ENCODE peak calls at places on chromosomes 12 and 14, in seven cellular contexts. T, E, N, X, O, P and J are unnamed samples.

GRCh38 chr12:57579677-57580465 is 11.1 kb upstream of the PIP4K2C start:
- DNase-seq in T (no peak), E (peak), N (no peak), X (no peak), O (peak), P (no peak), J (no peak)

GRCh38 chr12:98861232-98861631 is 216.1 kb downstream of the APAF1 start:
- DNase-seq in T (peak), E (no peak), N (no peak), X (no peak), O (no peak), P (no peak), J (no peak)

GRCh38 chr12:89350661-89351488 is 1.4 kb downstream of the DUSP6 start:
- DNase-seq in T (no peak), E (no peak), N (no peak), X (no peak), O (no peak), P (no peak), J (no peak)

GRCh38 chr12:121789233-121789781 is 4.2 kb downstream of the RHOF start:
- DNase-seq in T (no peak), E (no peak), N (no peak), X (no peak), O (no peak), P (no peak), J (no peak)

GRCh38 chr14:60197629-60198318 is 32.6 kb upstream of the DHRS7 start:
- DNase-seq in T (no peak), E (no peak), N (no peak), X (no peak), O (no peak), P (no peak), J (peak)

GRCh38 chr12:101276433-101276832 is 3.5 kb upstream of the UTP20 start:
- DNase-seq in T (no peak), E (no peak), N (no peak), X (no peak), O (no peak), P (no peak), J (no peak)

GRCh38 chr14:100297320-100298300 is 8.6 kb downstream of the SLC25A29 start:
- DNase-seq in T (no peak), E (no peak), N (peak), X (no peak), O (no peak), P (no peak), J (peak)

GRCh38 chr14:77027538-77028383 is 747 bp downstream of the IRF2BPL start:
- DNase-seq in T (peak), E (peak), N (no peak), X (no peak), O (no peak), P (no peak), J (peak)

GRCh38 chr12:14473707-14474287 is 93.9 kb downstream of the PLBD1 start:
- DNase-seq in T (peak), E (peak), N (no peak), X (peak), O (peak), P (no peak), J (no peak)

GRCh38 chr12:49256274-49256637 is 8.6 kb upstream of the TUBA1C start:
- DNase-seq in T (no peak), E (no peak), N (no peak), X (no peak), O (no peak), P (no peak), J (no peak)

GRCh38 chr12:4440187-4440941 is 5.3 kb downstream of the FGF6 start:
- DNase-seq in T (peak), E (no peak), N (no peak), X (no peak), O (no peak), P (no peak), J (no peak)

GRCh38 chr12:2239376-2240010 is 186.7 kb downstream of the CACNA1C start:
- DNase-seq in T (no peak), E (no peak), N (no peak), X (no peak), O (no peak), P (no peak), J (no peak)

GRCh38 chr14:92997343-92998061 is 74.6 kb downstream of the CHGA start:
- DNase-seq in T (no peak), E (no peak), N (no peak), X (no peak), O (no peak), P (no peak), J (no peak)

GRCh38 chr12:119772431-119772830 is 104.5 kb downstream of the PRKAB1 start:
- DNase-seq in T (no peak), E (no peak), N (no peak), X (no peak), O (no peak), P (no peak), J (no peak)

GRCh38 chr12:42759622-42760273 is 170.2 kb upstream of the PRICKLE1 start:
- DNase-seq in T (no peak), E (no peak), N (no peak), X (no peak), O (no peak), P (no peak), J (no peak)

GRCh38 chr14:63727231-63727735 is 582 bp downstream of the SGPP1 start:
- DNase-seq in T (peak), E (peak), N (no peak), X (no peak), O (no peak), P (no peak), J (peak)

GRCh38 chr12:6551496-6552139 is 4.2 kb downstream of the IFFO1 start:
- DNase-seq in T (no peak), E (peak), N (no peak), X (no peak), O (no peak), P (no peak), J (no peak)

GRCh38 chr12:68122236-68122920 is 37.2 kb downstream of the IFNG start:
- DNase-seq in T (no peak), E (no peak), N (no peak), X (no peak), O (no peak), P (no peak), J (no peak)

GRCh38 chr14:77641207-77641533 is 24.7 kb upstream of the SPTLC2 start:
- DNase-seq in T (no peak), E (no peak), N (no peak), X (no peak), O (no peak), P (no peak), J (no peak)

GRCh38 chr12:130729344-130729743 is 13.2 kb upstream of the RIMBP2 start:
- DNase-seq in T (no peak), E (no peak), N (no peak), X (no peak), O (no peak), P (no peak), J (no peak)

GRCh38 chr14:94102768-94103482 is 7.6 kb upstream of the IFI27 start:
- DNase-seq in T (no peak), E (no peak), N (no peak), X (no peak), O (no peak), P (no peak), J (no peak)

GRCh38 chr14:61766136-61766535 is 3.9 kb downstream of the SNAPC1 start:
- DNase-seq in T (no peak), E (no peak), N (no peak), X (no peak), O (no peak), P (no peak), J (no peak)

GRCh38 chr12:38904932-38905479 is 385 bp downstream of the CPNE8 start:
- DNase-seq in T (peak), E (peak), N (peak), X (peak), O (peak), P (peak), J (peak)

GRCh38 chr12:6377667-6377994 is 2.3 kb upstream of the SCNN1A start:
- DNase-seq in T (no peak), E (peak), N (no peak), X (no peak), O (no peak), P (no peak), J (no peak)

GRCh38 chr14:64465856-64466554 is 706 bp downstream of the AKAP5 start:
- DNase-seq in T (peak), E (peak), N (no peak), X (no peak), O (no peak), P (no peak), J (no peak)

GRCh38 chr14:65879218-65880009 is 466.9 kb downstream of the FUT8 start:
- DNase-seq in T (no peak), E (peak), N (no peak), X (peak), O (no peak), P (peak), J (peak)

GRCh38 chr12:45681469-45681868 is 48.0 kb upstream of the ARID2 start:
- DNase-seq in T (no peak), E (no peak), N (no peak), X (no peak), O (no peak), P (no peak), J (no peak)

GRCh38 chr12:13592063-13592942 is 389.1 kb downstream of the GRIN2B start:
- DNase-seq in T (peak), E (no peak), N (peak), X (no peak), O (no peak), P (no peak), J (no peak)

GRCh38 chr12:122228092-122228491 is 2.2 kb upstream of the DIABLO start:
- DNase-seq in T (no peak), E (no peak), N (no peak), X (no peak), O (no peak), P (no peak), J (no peak)

GRCh38 chr12:64736771-64737170 is 22.4 kb downstream of the GNS start:
- DNase-seq in T (no peak), E (no peak), N (no peak), X (no peak), O (no peak), P (no peak), J (no peak)

GRCh38 chr12:131054345-131055092 is 100.8 kb downstream of the ADGRD1 start:
- DNase-seq in T (no peak), E (no peak), N (no peak), X (no peak), O (no peak), P (no peak), J (no peak)

GRCh38 chr12:24645254-24645653 is 303.6 kb downstream of the BCAT1 start:
- DNase-seq in T (no peak), E (no peak), N (no peak), X (no peak), O (no peak), P (no peak), J (no peak)

GRCh38 chr14:77105118-77105517 is 7.1 kb downstream of the CIPC start:
- DNase-seq in T (peak), E (no peak), N (no peak), X (no peak), O (no peak), P (no peak), J (no peak)

GRCh38 chr14:24312736-24313507 is 1.6 kb downstream of the LTB4R start:
- DNase-seq in T (no peak), E (no peak), N (no peak), X (no peak), O (no peak), P (no peak), J (peak)

GRCh38 chr14:34593740-34594375 is 36.1 kb downstream of the SNX6 start:
- DNase-seq in T (no peak), E (no peak), N (no peak), X (no peak), O (no peak), P (no peak), J (no peak)
- TF ChIP-seq REST in T (no peak), E (no peak), N (no peak), X (no peak), O (no peak), P (no peak), J (no peak)

GRCh38 chr14:81991998-81992397 is 458.3 kb upstream of the SEL1L start:
- DNase-seq in T (peak), E (no peak), N (no peak), X (no peak), O (no peak), P (no peak), J (no peak)
- TF ChIP-seq CTCF in T (peak), E (no peak), N (peak), X (no peak), O (peak), P (peak), J (no peak)

GRCh38 chr14:36129181-36129580 is 47.3 kb downstream of the PTCSC3 start:
- DNase-seq in T (peak), E (no peak), N (no peak), X (peak), O (no peak), P (no peak), J (no peak)
- TF ChIP-seq REST in T (no peak), E (no peak), N (no peak), X (no peak), O (no peak), P (no peak), J (no peak)

DNA sequence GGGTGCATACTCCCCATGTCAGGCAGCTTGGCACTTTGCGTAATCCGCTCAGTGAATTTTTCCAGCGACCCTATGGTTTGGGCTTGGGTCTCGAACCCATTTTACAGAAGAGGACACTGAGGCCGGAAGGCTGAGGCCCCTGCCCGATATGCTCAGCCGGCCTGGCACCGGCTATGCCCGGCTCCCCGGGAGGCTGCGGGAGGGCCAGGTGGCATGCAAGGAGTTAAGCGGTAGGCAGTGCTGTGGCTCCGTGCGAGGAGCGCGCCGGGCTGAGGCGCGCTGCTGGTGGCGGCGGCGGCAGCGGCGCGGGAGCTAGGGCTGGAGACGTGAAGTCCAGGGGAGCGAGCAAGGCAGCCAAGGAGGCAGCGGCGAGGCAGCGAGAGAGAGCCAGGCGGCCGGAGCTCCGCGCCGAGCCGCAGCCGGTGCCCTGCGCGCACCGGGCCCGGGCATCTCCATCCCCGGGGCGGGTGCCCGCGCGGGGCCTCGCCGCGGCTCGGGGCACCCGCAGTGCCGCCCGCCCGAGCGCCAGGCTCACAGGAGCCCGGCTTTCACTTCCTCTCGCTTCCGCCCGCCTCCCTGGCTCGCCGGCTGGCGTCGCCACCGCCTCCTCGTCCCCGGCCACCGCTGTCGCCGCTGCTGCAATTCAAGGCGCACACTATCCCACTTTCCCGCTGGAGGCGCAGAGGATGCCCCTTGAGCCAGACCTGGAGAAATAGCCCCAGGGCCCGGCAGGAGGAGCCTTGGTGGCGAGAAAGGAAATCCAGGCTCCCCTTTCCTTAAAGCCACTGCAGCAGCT is at the start of gene WSCD2:
- DNase-seq in T (peak), E (peak), N (no peak), X (peak), O (peak), P (no peak), J (peak)
- TF ChIP-seq CTCF in T (peak), E (peak), N (no peak), X (peak), O (peak), P (peak), J (no peak)